ENCODE peak calls at places on chromosomes 7 and 10, in six cellular contexts. One of them, this sample, is unnamed. For H3K9me3 and H3K4me1, the result is how much of the 10 kb centered on the place peaks cover.

GRCh38 chr7:91373401-91373800 is 109.2 kb downstream of the FZD1 start:
- DNase-seq in H9: no peak
- DNase-seq in K562: no peak
- DNase-seq in right lobe of liver: no peak
- DNase-seq in pancreas: no peak
- DNase-seq in CD8-positive, alpha-beta T cell: no peak
- DNase-seq in this sample: no peak

GRCh38 chr10:68333058-68333395 is 299 bp upstream of the PBLD start:
- DNase-seq in H9: no peak
- DNase-seq in K562: no peak
- DNase-seq in right lobe of liver: no peak
- DNase-seq in pancreas: no peak
- DNase-seq in CD8-positive, alpha-beta T cell: no peak
- DNase-seq in this sample: no peak

GRCh38 chr10:96513686-96514551 is at the start of gene TLL2:
- DNase-seq in H9: peak
- DNase-seq in K562: peak
- DNase-seq in right lobe of liver: peak
- DNase-seq in pancreas: peak
- DNase-seq in CD8-positive, alpha-beta T cell: peak
- DNase-seq in this sample: peak

GRCh38 chr10:72250666-72251065 is 23.1 kb upstream of the DDIT4 start:
- DNase-seq in H9: no peak
- DNase-seq in K562: peak
- DNase-seq in right lobe of liver: peak
- DNase-seq in pancreas: no peak
- DNase-seq in CD8-positive, alpha-beta T cell: no peak
- DNase-seq in this sample: peak

GRCh38 chr7:145088111-145088745 is 252.4 kb upstream of the TPK1 start:
- DNase-seq in H9: no peak
- DNase-seq in K562: no peak
- DNase-seq in right lobe of liver: no peak
- DNase-seq in pancreas: no peak
- DNase-seq in CD8-positive, alpha-beta T cell: no peak
- DNase-seq in this sample: no peak

GRCh38 chr7:79820387-79820786 is 314.2 kb upstream of the GNAI1 start:
- DNase-seq in H9: no peak
- DNase-seq in K562: no peak
- DNase-seq in right lobe of liver: peak
- DNase-seq in pancreas: peak
- DNase-seq in CD8-positive, alpha-beta T cell: no peak
- DNase-seq in this sample: peak

GRCh38 chr7:46206474-46207060 is 285.5 kb upstream of the IGFBP3 start:
- DNase-seq in H9: no peak
- DNase-seq in K562: no peak
- DNase-seq in right lobe of liver: no peak
- DNase-seq in pancreas: no peak
- DNase-seq in CD8-positive, alpha-beta T cell: no peak
- DNase-seq in this sample: no peak

GRCh38 chr7:28211006-28211405 is 30.4 kb upstream of the JAZF1 start:
- DNase-seq in H9: no peak
- DNase-seq in K562: no peak
- DNase-seq in right lobe of liver: no peak
- DNase-seq in pancreas: no peak
- DNase-seq in CD8-positive, alpha-beta T cell: no peak
- DNase-seq in this sample: no peak

GRCh38 chr10:15436696-15437095 is 65.6 kb upstream of the FAM171A1 start:
- DNase-seq in H9: no peak
- DNase-seq in K562: no peak
- DNase-seq in right lobe of liver: no peak
- DNase-seq in pancreas: no peak
- DNase-seq in CD8-positive, alpha-beta T cell: no peak
- DNase-seq in this sample: no peak

GRCh38 chr10:88066876-88067275 is 203.5 kb downstream of the PTEN start:
- DNase-seq in H9: no peak
- DNase-seq in K562: no peak
- DNase-seq in right lobe of liver: no peak
- DNase-seq in pancreas: no peak
- DNase-seq in CD8-positive, alpha-beta T cell: no peak
- DNase-seq in this sample: no peak

GRCh38 chr7:122974229-122974628 is 21.3 kb downstream of the TAS2R16 start:
- DNase-seq in H9: peak
- DNase-seq in K562: no peak
- DNase-seq in right lobe of liver: no peak
- DNase-seq in pancreas: no peak
- DNase-seq in CD8-positive, alpha-beta T cell: no peak
- DNase-seq in this sample: no peak

GRCh38 chr7:41754046-41754445 is 51.2 kb upstream of the INHBA start:
- DNase-seq in H9: no peak
- DNase-seq in K562: no peak
- DNase-seq in right lobe of liver: no peak
- DNase-seq in pancreas: no peak
- DNase-seq in CD8-positive, alpha-beta T cell: no peak
- DNase-seq in this sample: no peak

GRCh38 chr7:56222866-56223265 is 106.6 kb upstream of the NUPR2 start:
- DNase-seq in H9: no peak
- DNase-seq in K562: no peak
- DNase-seq in right lobe of liver: no peak
- DNase-seq in pancreas: no peak
- DNase-seq in CD8-positive, alpha-beta T cell: no peak
- DNase-seq in this sample: no peak
- H3K9me3 ChIP-seq in H9: half or more
- H3K9me3 ChIP-seq in K562: under half
- H3K9me3 ChIP-seq in right lobe of liver: under half
- H3K9me3 ChIP-seq in pancreas: under half
- H3K9me3 ChIP-seq in CD8-positive, alpha-beta T cell: under half
- H3K9me3 ChIP-seq in this sample: under half

DNA sequence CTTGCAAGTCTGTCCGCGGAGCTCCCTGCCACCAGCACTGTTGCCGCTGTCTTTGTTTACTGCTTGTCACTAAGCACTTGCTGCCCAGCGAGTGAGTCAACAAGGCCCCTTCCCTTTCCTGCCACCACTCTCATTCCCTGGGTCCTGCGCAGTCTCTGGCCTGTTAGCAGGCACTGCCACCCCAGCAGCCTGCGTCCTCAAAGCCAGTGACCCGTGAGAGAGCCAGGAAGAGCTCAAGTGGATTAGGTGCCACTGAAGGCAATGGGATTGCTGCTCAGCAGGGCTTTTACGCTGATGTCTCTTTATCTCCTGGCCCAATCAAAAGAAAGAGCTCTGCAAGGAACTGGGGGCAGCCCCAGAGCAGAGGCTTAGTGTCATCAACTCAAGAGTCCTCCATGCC is at the start of gene FRMPD2:
- DNase-seq in H9: peak
- DNase-seq in K562: no peak
- DNase-seq in right lobe of liver: no peak
- DNase-seq in pancreas: no peak
- DNase-seq in CD8-positive, alpha-beta T cell: no peak
- DNase-seq in this sample: no peak
- H3K27ac ChIP-seq in H9: no peak
- H3K27ac ChIP-seq in K562: no peak
- H3K27ac ChIP-seq in right lobe of liver: no peak
- H3K27ac ChIP-seq in pancreas: no peak
- H3K27ac ChIP-seq in CD8-positive, alpha-beta T cell: no peak
- H3K27ac ChIP-seq in this sample: no peak

GRCh38 chr10:124690971-124691370 is 53.2 kb downstream of the FAM53B start:
- DNase-seq in H9: no peak
- DNase-seq in K562: no peak
- DNase-seq in right lobe of liver: no peak
- DNase-seq in pancreas: no peak
- DNase-seq in CD8-positive, alpha-beta T cell: no peak
- DNase-seq in this sample: no peak
- H3K4me1 ChIP-seq in H9: under half
- H3K4me1 ChIP-seq in K562: half or more
- H3K4me1 ChIP-seq in right lobe of liver: under half
- H3K4me1 ChIP-seq in pancreas: under half
- H3K4me1 ChIP-seq in CD8-positive, alpha-beta T cell: half or more
- H3K4me1 ChIP-seq in this sample: half or more

GRCh38 chr7:158052381-158053095 is 535.1 kb downstream of the PTPRN2 start:
- DNase-seq in H9: no peak
- DNase-seq in K562: no peak
- DNase-seq in right lobe of liver: no peak
- DNase-seq in pancreas: peak
- DNase-seq in CD8-positive, alpha-beta T cell: no peak
- DNase-seq in this sample: no peak

GRCh38 chr7:158049271-158049670 is 538.4 kb downstream of the PTPRN2 start:
- DNase-seq in H9: no peak
- DNase-seq in K562: no peak
- DNase-seq in right lobe of liver: no peak
- DNase-seq in pancreas: peak
- DNase-seq in CD8-positive, alpha-beta T cell: no peak
- DNase-seq in this sample: no peak

GRCh38 chr7:158050441-158051371 is 536.9 kb downstream of the PTPRN2 start:
- DNase-seq in H9: no peak
- DNase-seq in K562: no peak
- DNase-seq in right lobe of liver: no peak
- DNase-seq in pancreas: peak
- DNase-seq in CD8-positive, alpha-beta T cell: no peak
- DNase-seq in this sample: no peak

GRCh38 chr7:158053516-158053915 is 534.1 kb downstream of the PTPRN2 start:
- DNase-seq in H9: no peak
- DNase-seq in K562: no peak
- DNase-seq in right lobe of liver: no peak
- DNase-seq in pancreas: no peak
- DNase-seq in CD8-positive, alpha-beta T cell: no peak
- DNase-seq in this sample: no peak

DNA sequence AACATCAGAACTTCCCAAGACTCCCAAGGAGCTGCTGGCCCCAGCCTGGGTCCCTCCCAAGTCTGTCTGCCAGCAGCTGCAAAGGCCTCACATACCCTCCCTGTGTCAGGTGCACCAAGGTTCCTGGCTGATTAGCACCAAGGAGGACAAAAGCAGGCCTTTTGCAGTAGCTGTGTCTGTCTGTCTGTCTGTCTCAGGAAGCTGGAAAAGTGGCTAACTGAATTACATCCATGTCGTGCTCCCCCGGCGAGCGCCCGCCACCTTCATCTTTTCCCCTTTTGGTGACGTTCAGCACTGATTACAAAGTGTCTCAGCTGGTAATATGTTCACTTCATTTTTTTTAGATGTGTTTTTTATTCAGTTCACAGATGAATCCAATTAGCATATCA is 536.3 kb downstream of the PTPRN2 start:
- DNase-seq in H9: no peak
- DNase-seq in K562: no peak
- DNase-seq in right lobe of liver: no peak
- DNase-seq in pancreas: peak
- DNase-seq in CD8-positive, alpha-beta T cell: no peak
- DNase-seq in this sample: no peak
- H3K9me3 ChIP-seq in H9: under half
- H3K9me3 ChIP-seq in K562: under half
- H3K9me3 ChIP-seq in right lobe of liver: under half
- H3K9me3 ChIP-seq in pancreas: under half
- H3K9me3 ChIP-seq in CD8-positive, alpha-beta T cell: under half
- H3K9me3 ChIP-seq in this sample: under half

GRCh38 chr10:74823791-74824183 is 2.6 kb upstream of the KAT6B start:
- DNase-seq in H9: no peak
- DNase-seq in K562: peak
- DNase-seq in right lobe of liver: no peak
- DNase-seq in pancreas: no peak
- DNase-seq in CD8-positive, alpha-beta T cell: no peak
- DNase-seq in this sample: no peak
- H3K27ac ChIP-seq in H9: no peak
- H3K27ac ChIP-seq in K562: no peak
- H3K27ac ChIP-seq in right lobe of liver: no peak
- H3K27ac ChIP-seq in pancreas: no peak
- H3K27ac ChIP-seq in CD8-positive, alpha-beta T cell: no peak
- H3K27ac ChIP-seq in this sample: peak